ENCODE peak calls at places on chromosomes 12 and 14, in nine cellular contexts. One of them, this sample, is unnamed.

GRCh38 chr12:97194551-97194950 is 268.1 kb upstream of the RMST start:
- DNase-seq in choroid plexus epithelial cell: no peak
- DNase-seq in Calu3: no peak
- DNase-seq in upper lobe of right lung: no peak
- DNase-seq in B cell: no peak
- DNase-seq in transverse colon: no peak
- DNase-seq in body of pancreas: no peak
- DNase-seq in GM10248: no peak
- DNase-seq in progenitor cell of endocrine pancreas: no peak
- DNase-seq in this sample: no peak

GRCh38 chr12:542290-543113 is 82.8 kb downstream of the B4GALNT3 start:
- DNase-seq in upper lobe of right lung: no peak
- DNase-seq in progenitor cell of endocrine pancreas: no peak
- DNase-seq in transverse colon: no peak
- DNase-seq in choroid plexus epithelial cell: no peak
- DNase-seq in B cell: no peak
- DNase-seq in Calu3: no peak
- DNase-seq in GM10248: no peak
- DNase-seq in body of pancreas: no peak
- DNase-seq in this sample: no peak

GRCh38 chr14:105536691-105537579 is 10.6 kb downstream of the TMEM121 start:
- DNase-seq in choroid plexus epithelial cell: no peak
- DNase-seq in transverse colon: no peak
- DNase-seq in body of pancreas: no peak
- DNase-seq in Calu3: no peak
- DNase-seq in B cell: no peak
- DNase-seq in GM10248: no peak
- DNase-seq in progenitor cell of endocrine pancreas: no peak
- DNase-seq in upper lobe of right lung: peak
- DNase-seq in this sample: no peak

GRCh38 chr12:57001448-57001906 is 4.9 kb downstream of the ZBTB39 start:
- DNase-seq in choroid plexus epithelial cell: peak
- DNase-seq in GM10248: peak
- DNase-seq in transverse colon: peak
- DNase-seq in Calu3: peak
- DNase-seq in upper lobe of right lung: peak
- DNase-seq in progenitor cell of endocrine pancreas: peak
- DNase-seq in B cell: peak
- DNase-seq in body of pancreas: peak
- DNase-seq in this sample: peak

GRCh38 chr14:95683793-95684192 is 2.4 kb upstream of the TCL1B start:
- DNase-seq in choroid plexus epithelial cell: no peak
- DNase-seq in GM10248: peak
- DNase-seq in transverse colon: peak
- DNase-seq in body of pancreas: peak
- DNase-seq in upper lobe of right lung: no peak
- DNase-seq in Calu3: peak
- DNase-seq in B cell: no peak
- DNase-seq in progenitor cell of endocrine pancreas: no peak
- DNase-seq in this sample: peak

GRCh38 chr14:103840016-103840415 is 7.4 kb downstream of the PPP1R13B start:
- DNase-seq in B cell: no peak
- DNase-seq in choroid plexus epithelial cell: no peak
- DNase-seq in body of pancreas: no peak
- DNase-seq in upper lobe of right lung: no peak
- DNase-seq in Calu3: no peak
- DNase-seq in GM10248: no peak
- DNase-seq in progenitor cell of endocrine pancreas: no peak
- DNase-seq in transverse colon: no peak
- DNase-seq in this sample: no peak

GRCh38 chr12:116389326-116389725 is 111.8 kb upstream of the MED13L start:
- DNase-seq in body of pancreas: no peak
- DNase-seq in upper lobe of right lung: no peak
- DNase-seq in choroid plexus epithelial cell: no peak
- DNase-seq in progenitor cell of endocrine pancreas: no peak
- DNase-seq in GM10248: no peak
- DNase-seq in Calu3: no peak
- DNase-seq in transverse colon: no peak
- DNase-seq in B cell: no peak
- DNase-seq in this sample: no peak

GRCh38 chr12:3668479-3669165 is 84.3 kb downstream of the CRACR2A start:
- DNase-seq in B cell: no peak
- DNase-seq in choroid plexus epithelial cell: no peak
- DNase-seq in GM10248: no peak
- DNase-seq in body of pancreas: no peak
- DNase-seq in transverse colon: no peak
- DNase-seq in Calu3: no peak
- DNase-seq in upper lobe of right lung: no peak
- DNase-seq in progenitor cell of endocrine pancreas: no peak
- DNase-seq in this sample: no peak

GRCh38 chr12:97877404-97877803 is 414.8 kb downstream of the RMST start:
- DNase-seq in transverse colon: no peak
- DNase-seq in Calu3: no peak
- DNase-seq in progenitor cell of endocrine pancreas: no peak
- DNase-seq in body of pancreas: no peak
- DNase-seq in upper lobe of right lung: no peak
- DNase-seq in B cell: no peak
- DNase-seq in choroid plexus epithelial cell: no peak
- DNase-seq in GM10248: no peak
- DNase-seq in this sample: no peak

GRCh38 chr14:64337901-64338615 is 43.9 kb upstream of the ESR2 start:
- DNase-seq in progenitor cell of endocrine pancreas: peak
- DNase-seq in Calu3: peak
- DNase-seq in GM10248: peak
- DNase-seq in B cell: no peak
- DNase-seq in choroid plexus epithelial cell: peak
- DNase-seq in upper lobe of right lung: no peak
- DNase-seq in transverse colon: peak
- DNase-seq in body of pancreas: peak
- DNase-seq in this sample: peak

GRCh38 chr12:128314611-128315010 is 47.6 kb downstream of the TMEM132C start:
- DNase-seq in Calu3: no peak
- DNase-seq in GM10248: no peak
- DNase-seq in choroid plexus epithelial cell: no peak
- DNase-seq in B cell: no peak
- DNase-seq in transverse colon: no peak
- DNase-seq in progenitor cell of endocrine pancreas: no peak
- DNase-seq in body of pancreas: no peak
- DNase-seq in upper lobe of right lung: no peak
- DNase-seq in this sample: no peak

GRCh38 chr12:117622087-117622486 is 260.7 kb upstream of the NOS1 start:
- DNase-seq in B cell: no peak
- DNase-seq in progenitor cell of endocrine pancreas: no peak
- DNase-seq in Calu3: no peak
- DNase-seq in upper lobe of right lung: no peak
- DNase-seq in choroid plexus epithelial cell: no peak
- DNase-seq in transverse colon: no peak
- DNase-seq in body of pancreas: no peak
- DNase-seq in GM10248: no peak
- DNase-seq in this sample: no peak

GRCh38 chr12:95977764-95978305 is 18.3 kb downstream of the HAL start:
- DNase-seq in B cell: no peak
- DNase-seq in body of pancreas: no peak
- DNase-seq in choroid plexus epithelial cell: no peak
- DNase-seq in Calu3: no peak
- DNase-seq in upper lobe of right lung: no peak
- DNase-seq in transverse colon: no peak
- DNase-seq in progenitor cell of endocrine pancreas: no peak
- DNase-seq in GM10248: no peak
- DNase-seq in this sample: no peak
- TF ChIP-seq CTCF in B cell: no peak
- TF ChIP-seq CTCF in body of pancreas: no peak
- TF ChIP-seq CTCF in choroid plexus epithelial cell: no peak
- TF ChIP-seq CTCF in Calu3: no peak
- TF ChIP-seq CTCF in upper lobe of right lung: no peak
- TF ChIP-seq CTCF in transverse colon: no peak
- TF ChIP-seq CTCF in progenitor cell of endocrine pancreas: no peak
- TF ChIP-seq CTCF in GM10248: no peak
- TF ChIP-seq CTCF in this sample: no peak

GRCh38 chr14:99034711-99035171 is 237.3 kb downstream of the BCL11B start:
- DNase-seq in GM10248: no peak
- DNase-seq in choroid plexus epithelial cell: no peak
- DNase-seq in B cell: peak
- DNase-seq in upper lobe of right lung: no peak
- DNase-seq in Calu3: no peak
- DNase-seq in progenitor cell of endocrine pancreas: no peak
- DNase-seq in body of pancreas: no peak
- DNase-seq in transverse colon: no peak
- DNase-seq in this sample: no peak
- TF ChIP-seq CTCF in GM10248: no peak
- TF ChIP-seq CTCF in choroid plexus epithelial cell: no peak
- TF ChIP-seq CTCF in B cell: no peak
- TF ChIP-seq CTCF in upper lobe of right lung: no peak
- TF ChIP-seq CTCF in Calu3: no peak
- TF ChIP-seq CTCF in progenitor cell of endocrine pancreas: no peak
- TF ChIP-seq CTCF in body of pancreas: no peak
- TF ChIP-seq CTCF in transverse colon: no peak
- TF ChIP-seq CTCF in this sample: no peak

GRCh38 chr14:99522934-99523660 is 41.9 kb downstream of the CCNK start:
- DNase-seq in body of pancreas: no peak
- DNase-seq in Calu3: no peak
- DNase-seq in upper lobe of right lung: no peak
- DNase-seq in choroid plexus epithelial cell: peak
- DNase-seq in progenitor cell of endocrine pancreas: no peak
- DNase-seq in B cell: no peak
- DNase-seq in transverse colon: peak
- DNase-seq in GM10248: no peak
- DNase-seq in this sample: no peak

GRCh38 chr14:99525699-99526080 is 44.5 kb downstream of the CCNK start:
- DNase-seq in progenitor cell of endocrine pancreas: no peak
- DNase-seq in transverse colon: no peak
- DNase-seq in upper lobe of right lung: no peak
- DNase-seq in body of pancreas: no peak
- DNase-seq in Calu3: no peak
- DNase-seq in B cell: no peak
- DNase-seq in GM10248: no peak
- DNase-seq in choroid plexus epithelial cell: no peak
- DNase-seq in this sample: no peak

GRCh38 chr14:99524091-99524661 is 43.0 kb downstream of the CCNK start:
- DNase-seq in progenitor cell of endocrine pancreas: no peak
- DNase-seq in choroid plexus epithelial cell: no peak
- DNase-seq in Calu3: no peak
- DNase-seq in body of pancreas: no peak
- DNase-seq in GM10248: no peak
- DNase-seq in B cell: no peak
- DNase-seq in transverse colon: peak
- DNase-seq in upper lobe of right lung: no peak
- DNase-seq in this sample: no peak

GRCh38 chr14:99523661-99524050 is 42.4 kb downstream of the CCNK start:
- DNase-seq in body of pancreas: no peak
- DNase-seq in upper lobe of right lung: no peak
- DNase-seq in choroid plexus epithelial cell: no peak
- DNase-seq in progenitor cell of endocrine pancreas: no peak
- DNase-seq in Calu3: no peak
- DNase-seq in transverse colon: no peak
- DNase-seq in B cell: no peak
- DNase-seq in GM10248: no peak
- DNase-seq in this sample: no peak

GRCh38 chr14:99524804-99525698 is 43.8 kb downstream of the CCNK start:
- DNase-seq in choroid plexus epithelial cell: peak
- DNase-seq in progenitor cell of endocrine pancreas: no peak
- DNase-seq in transverse colon: peak
- DNase-seq in upper lobe of right lung: no peak
- DNase-seq in B cell: no peak
- DNase-seq in GM10248: no peak
- DNase-seq in body of pancreas: no peak
- DNase-seq in Calu3: peak
- DNase-seq in this sample: peak
- TF ChIP-seq CTCF in choroid plexus epithelial cell: peak
- TF ChIP-seq CTCF in progenitor cell of endocrine pancreas: peak
- TF ChIP-seq CTCF in transverse colon: peak
- TF ChIP-seq CTCF in upper lobe of right lung: peak
- TF ChIP-seq CTCF in B cell: no peak
- TF ChIP-seq CTCF in GM10248: peak
- TF ChIP-seq CTCF in body of pancreas: no peak
- TF ChIP-seq CTCF in Calu3: no peak
- TF ChIP-seq CTCF in this sample: no peak

GRCh38 chr14:34021096-34021495 is 70.2 kb upstream of the EGLN3 start:
- DNase-seq in B cell: no peak
- DNase-seq in body of pancreas: peak
- DNase-seq in progenitor cell of endocrine pancreas: no peak
- DNase-seq in upper lobe of right lung: no peak
- DNase-seq in GM10248: no peak
- DNase-seq in Calu3: no peak
- DNase-seq in transverse colon: no peak
- DNase-seq in choroid plexus epithelial cell: no peak
- DNase-seq in this sample: no peak

GRCh38 chr14:34025325-34026017 is 74.6 kb upstream of the EGLN3 start:
- DNase-seq in GM10248: no peak
- DNase-seq in transverse colon: no peak
- DNase-seq in choroid plexus epithelial cell: no peak
- DNase-seq in Calu3: no peak
- DNase-seq in upper lobe of right lung: no peak
- DNase-seq in B cell: no peak
- DNase-seq in body of pancreas: no peak
- DNase-seq in progenitor cell of endocrine pancreas: no peak
- DNase-seq in this sample: no peak

GRCh38 chr14:34027130-34027989 is 76.5 kb upstream of the EGLN3 start:
- DNase-seq in progenitor cell of endocrine pancreas: no peak
- DNase-seq in transverse colon: no peak
- DNase-seq in upper lobe of right lung: no peak
- DNase-seq in body of pancreas: no peak
- DNase-seq in Calu3: no peak
- DNase-seq in GM10248: no peak
- DNase-seq in B cell: no peak
- DNase-seq in choroid plexus epithelial cell: no peak
- DNase-seq in this sample: no peak

GRCh38 chr14:34024768-34025144 is 73.9 kb upstream of the EGLN3 start:
- DNase-seq in progenitor cell of endocrine pancreas: no peak
- DNase-seq in B cell: no peak
- DNase-seq in GM10248: no peak
- DNase-seq in body of pancreas: no peak
- DNase-seq in upper lobe of right lung: no peak
- DNase-seq in Calu3: no peak
- DNase-seq in choroid plexus epithelial cell: no peak
- DNase-seq in transverse colon: no peak
- DNase-seq in this sample: no peak

DNA sequence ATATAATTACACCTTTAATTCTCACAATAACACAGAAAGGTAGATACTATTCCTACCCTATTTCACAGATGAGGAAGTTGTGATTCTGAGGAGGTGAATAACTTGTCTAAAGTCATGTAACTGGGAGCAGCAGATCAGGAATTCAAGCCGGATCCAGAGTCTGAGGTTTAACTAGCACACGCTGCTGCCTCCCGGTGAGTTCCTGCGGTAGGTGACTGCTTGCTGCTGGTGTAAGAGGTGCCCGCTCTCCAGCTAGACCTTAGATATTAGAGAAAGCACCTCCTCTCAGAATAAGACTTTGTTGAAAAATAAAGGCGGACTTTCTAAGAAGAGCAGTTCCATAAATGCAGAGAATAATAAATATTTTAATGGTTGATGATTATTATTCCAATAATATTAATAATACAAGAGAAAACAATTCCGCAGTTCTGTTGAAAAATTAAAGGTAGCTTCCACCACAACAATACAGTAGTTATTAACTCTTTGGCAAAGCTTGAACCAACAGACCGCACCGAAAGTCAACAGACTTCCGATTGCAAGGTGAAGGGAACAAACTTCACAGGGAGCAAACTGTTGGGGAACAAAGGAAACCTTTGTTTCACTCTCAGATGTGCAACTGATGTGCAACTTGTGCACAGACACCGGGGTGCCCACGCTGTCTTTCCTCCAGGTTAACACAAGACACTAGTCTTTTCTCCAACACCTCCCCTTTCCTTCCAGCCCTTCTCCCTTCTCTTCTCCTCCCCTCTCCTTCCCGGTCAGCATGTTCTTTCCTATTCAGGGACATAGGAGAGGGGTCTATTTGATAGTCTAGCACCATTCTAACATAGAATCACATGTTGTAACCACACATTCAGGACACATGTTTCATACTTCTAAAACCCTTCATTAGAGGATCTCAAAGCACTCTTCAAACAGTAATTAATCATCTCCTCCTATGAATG is 73.2 kb upstream of the EGLN3 start:
- DNase-seq in body of pancreas: no peak
- DNase-seq in GM10248: no peak
- DNase-seq in B cell: no peak
- DNase-seq in upper lobe of right lung: no peak
- DNase-seq in Calu3: peak
- DNase-seq in progenitor cell of endocrine pancreas: no peak
- DNase-seq in transverse colon: peak
- DNase-seq in choroid plexus epithelial cell: no peak
- DNase-seq in this sample: no peak
- TF ChIP-seq CTCF in body of pancreas: no peak
- TF ChIP-seq CTCF in GM10248: no peak
- TF ChIP-seq CTCF in B cell: no peak
- TF ChIP-seq CTCF in upper lobe of right lung: no peak
- TF ChIP-seq CTCF in Calu3: no peak
- TF ChIP-seq CTCF in progenitor cell of endocrine pancreas: no peak
- TF ChIP-seq CTCF in transverse colon: no peak
- TF ChIP-seq CTCF in choroid plexus epithelial cell: no peak
- TF ChIP-seq CTCF in this sample: no peak

This sample was measured in activated CD8-positive, alpha-beta T cell treated with anti-CD3 and anti-CD28 coated beads for 36 hours.